ENCODE peak calls at places on chromosomes 4 and X, in eight cellular contexts. Q is left ventricle myocardium inferior, M is gastrocnemius medialis, G is transverse colon, T is pancreas, D is GM20000, K is ovary, O is MCF 10A. F is an unnamed sample.

GRCh38 chr4:38523524-38524448 is 140.2 kb upstream of the KLF3 start:
- DNase-seq in Q (no peak), M (no peak), G (no peak), D (peak), T (no peak), O (no peak), K (no peak), F (no peak)

GRCh38 chrX:47209508-47210238 is 8.8 kb upstream of the CDK16 start:
- DNase-seq in G (no peak), K (no peak), O (no peak), D (no peak), M (peak), T (no peak), Q (peak), F (no peak)

GRCh38 chr4:174873931-174874330 is 44.2 kb upstream of the ADAM29 start:
- DNase-seq in G (no peak), M (no peak), O (peak), Q (no peak), T (no peak), K (no peak), D (peak), F (no peak)

GRCh38 chrX:38006778-38007177 is 425 bp downstream of the SYTL5 start:
- DNase-seq in G (no peak), K (no peak), D (no peak), O (no peak), M (no peak), Q (no peak), T (no peak), F (no peak)

GRCh38 chr4:73828945-73829344 is 7.5 kb upstream of the CXCL6 start:
- DNase-seq in K (no peak), M (no peak), D (no peak), Q (no peak), G (no peak), T (no peak), O (peak), F (no peak)

GRCh38 chr4:7435411-7436095 is 823 bp upstream of the PSAPL1 start:
- DNase-seq in G (no peak), M (no peak), Q (no peak), T (no peak), O (no peak), D (no peak), K (no peak), F (no peak)

GRCh38 chr4:184193556-184194525 is 23.8 kb downstream of the ENPP6 start:
- DNase-seq in O (no peak), G (no peak), M (no peak), K (no peak), T (no peak), Q (no peak), D (no peak), F (no peak)

GRCh38 chrX:22323541-22323940 is 50.8 kb downstream of the CBLL2 start:
- DNase-seq in K (no peak), M (no peak), T (no peak), Q (no peak), G (no peak), D (no peak), O (peak), F (no peak)

GRCh38 chrX:25156323-25156722 is 140.6 kb upstream of the ARX start:
- DNase-seq in O (peak), M (no peak), D (no peak), G (no peak), K (no peak), Q (no peak), T (no peak), F (no peak)

GRCh38 chr4:67809502-67809901 is 55.3 kb upstream of the GNRHR start:
- DNase-seq in M (no peak), K (no peak), D (no peak), G (no peak), T (no peak), Q (no peak), O (no peak), F (no peak)

GRCh38 chrX:130055103-130055502 is 55.2 kb downstream of the ELF4 start:
- DNase-seq in T (no peak), O (no peak), M (peak), D (no peak), Q (no peak), G (no peak), K (no peak), F (no peak)

GRCh38 chr4:34371676-34372075 is 1872.6 kb downstream of the ARAP2 start:
- DNase-seq in O (no peak), T (no peak), M (no peak), G (no peak), Q (no peak), D (no peak), K (no peak), F (no peak)

GRCh38 chrX:1440506-1440905 is 12.2 kb downstream of the ASMTL start:
- DNase-seq in Q (no peak), K (no peak), T (no peak), G (no peak), O (no peak), M (peak), D (no peak), F (no peak)

GRCh38 chrX:154750301-154751120 is at the start of gene GAB3:
- DNase-seq in M (no peak), Q (peak), G (peak), K (no peak), D (peak), O (no peak), T (no peak), F (peak)

GRCh38 chr4:138222041-138222440 is 20.1 kb downstream of the SLC7A11 start:
- DNase-seq in D (no peak), T (peak), Q (no peak), G (no peak), O (peak), M (no peak), K (no peak), F (peak)

GRCh38 chr4:2714071-2714770 is 41.9 kb downstream of the TNIP2 start:
- DNase-seq in D (no peak), G (no peak), K (no peak), M (peak), Q (peak), O (no peak), T (peak), F (peak)

GRCh38 chr4:138734746-138735145 is 280.8 kb upstream of the NOCT start:
- DNase-seq in K (no peak), O (peak), D (no peak), Q (no peak), M (no peak), T (no peak), G (no peak), F (no peak)

GRCh38 chrX:55057691-55058249 is 17.1 kb upstream of the PAGE2B start:
- DNase-seq in M (no peak), K (no peak), T (no peak), G (no peak), D (peak), Q (no peak), O (peak), F (peak)

GRCh38 chr4:100240008-100240407 is 49.7 kb upstream of the DDIT4L start:
- DNase-seq in M (no peak), O (no peak), Q (peak), D (no peak), G (no peak), T (no peak), K (no peak), F (no peak)

GRCh38 chrX:153946910-153947769 is 2.7 kb upstream of the RENBP start:
- DNase-seq in K (peak), M (peak), Q (peak), T (peak), D (peak), G (peak), O (peak), F (peak)

GRCh38 chrX:16212024-16212423 is 44.7 kb downstream of the MAGEB17 start:
- DNase-seq in T (no peak), Q (no peak), K (no peak), G (no peak), M (no peak), O (peak), D (no peak), F (no peak)

GRCh38 chrX:45714864-45715263 is 514.2 kb upstream of the DIPK2B start:
- DNase-seq in G (peak), K (no peak), T (no peak), D (peak), O (peak), Q (no peak), M (no peak), F (peak)

GRCh38 chr4:168667397-168667796 is 170.5 kb downstream of the PALLD start:
- DNase-seq in T (no peak), Q (no peak), M (no peak), O (no peak), K (no peak), G (no peak), D (no peak), F (no peak)

GRCh38 chr4:185535818-185536729 is 767 bp upstream of the PDLIM3 start:
- DNase-seq in Q (peak), T (no peak), D (no peak), K (peak), O (peak), M (peak), G (peak), F (peak)

GRCh38 chr4:41889328-41889727 is 45.9 kb upstream of the TMEM33 start:
- DNase-seq in K (no peak), T (no peak), Q (no peak), G (no peak), D (no peak), O (peak), M (no peak), F (no peak)

GRCh38 chr4:55395529-55396304 is at the start of gene TMEM165:
- DNase-seq in O (peak), D (peak), G (peak), Q (peak), M (peak), K (peak), T (peak), F (peak)

GRCh38 chr4:7395635-7396034 is 39.1 kb downstream of the PSAPL1 start:
- DNase-seq in M (no peak), T (no peak), G (no peak), Q (no peak), O (no peak), K (no peak), D (no peak), F (no peak)

GRCh38 chr4:156472624-156473023 is 499.0 kb downstream of the PDGFC start:
- DNase-seq in T (no peak), O (no peak), K (no peak), G (no peak), D (no peak), M (no peak), Q (no peak), F (no peak)

GRCh38 chr4:16508968-16509367 is 282.7 kb upstream of the TAPT1 start:
- DNase-seq in K (no peak), Q (no peak), T (no peak), G (no peak), M (no peak), O (no peak), D (no peak), F (no peak)
- TF ChIP-seq CTCF in K (no peak), Q (no peak), T (no peak), G (no peak), M (no peak), O (peak), D (no peak), F (peak)

GRCh38 chr4:159768011-159768410 is 665.1 kb downstream of the RAPGEF2 start:
- DNase-seq in T (no peak), D (no peak), K (no peak), O (no peak), M (no peak), G (no peak), Q (no peak), F (no peak)

GRCh38 chr4:159762672-159763071 is 659.8 kb downstream of the RAPGEF2 start:
- DNase-seq in D (no peak), M (no peak), G (no peak), O (no peak), T (no peak), K (no peak), Q (no peak), F (no peak)

GRCh38 chr4:159765402-159765801 is 662.5 kb downstream of the RAPGEF2 start:
- DNase-seq in M (no peak), G (no peak), T (no peak), Q (no peak), D (no peak), O (no peak), K (no peak), F (no peak)

GRCh38 chr4:159766241-159766640 is 663.4 kb downstream of the RAPGEF2 start:
- DNase-seq in Q (no peak), D (no peak), O (no peak), G (no peak), T (no peak), M (no peak), K (no peak), F (no peak)

DNA sequence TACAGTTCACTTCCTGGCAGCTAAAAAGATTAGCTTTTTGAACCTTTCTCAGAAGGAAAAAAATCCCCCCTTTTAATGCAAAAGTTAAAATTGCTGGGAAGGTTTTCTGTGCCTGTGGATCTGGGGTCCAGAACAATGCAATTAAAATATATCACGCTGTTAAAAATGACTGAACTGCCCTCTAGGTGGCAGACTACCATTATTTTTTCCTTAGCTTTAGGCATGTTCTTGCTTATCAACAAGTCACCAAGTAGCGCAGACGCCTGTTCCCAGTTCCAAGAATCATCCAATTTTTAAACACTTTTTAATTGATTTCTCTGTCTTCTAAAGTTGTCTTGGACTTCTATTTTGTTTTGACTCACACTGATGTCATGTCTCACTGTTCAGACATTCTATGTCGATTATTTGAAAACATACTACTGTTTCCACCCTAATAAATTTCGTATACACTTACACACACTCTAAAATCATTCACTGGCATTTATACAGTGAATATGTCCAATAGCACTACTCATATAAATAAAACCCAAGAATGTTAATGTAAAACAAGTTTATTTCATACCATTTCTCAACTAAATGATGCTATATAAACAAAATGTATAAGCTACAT is 661.6 kb downstream of the RAPGEF2 start:
- DNase-seq in T (peak), M (no peak), O (peak), D (peak), K (no peak), G (no peak), Q (no peak), F (no peak)
- TF ChIP-seq CTCF in T (peak), M (no peak), O (peak), D (peak), K (no peak), G (peak), Q (peak), F (peak)

GRCh38 chrX:82219129-82219528 is 1017.2 kb downstream of the SH3BGRL start:
- DNase-seq in M (no peak), K (no peak), Q (no peak), O (no peak), G (no peak), T (no peak), D (no peak), F (no peak)

GRCh38 chrX:82218361-82218760 is 1016.5 kb downstream of the SH3BGRL start:
- DNase-seq in M (no peak), D (peak), O (peak), G (no peak), Q (no peak), T (no peak), K (no peak), F (no peak)
- TF ChIP-seq CTCF in M (no peak), D (no peak), O (peak), G (peak), Q (no peak), T (peak), K (no peak), F (no peak)

GRCh38 chrX:128816919-128817318 is 706.4 kb downstream of the SMARCA1 start:
- DNase-seq in O (peak), T (no peak), D (no peak), K (no peak), G (no peak), M (no peak), Q (no peak), F (no peak)
- TF ChIP-seq CTCF in O (peak), T (peak), D (peak), K (no peak), G (peak), M (no peak), Q (peak), F (peak)

GRCh38 chr4:93897559-93897958 is 69.0 kb downstream of the ATOH1 start:
- DNase-seq in T (no peak), Q (no peak), G (no peak), D (peak), O (peak), M (no peak), K (no peak), F (no peak)
- TF ChIP-seq CTCF in T (no peak), Q (peak), G (peak), D (no peak), O (peak), M (no peak), K (no peak), F (no peak)

GRCh38 chr4:145061325-145061920 is 36.6 kb downstream of the ANAPC10 start:
- DNase-seq in T (no peak), G (no peak), Q (no peak), M (no peak), D (peak), K (no peak), O (peak), F (no peak)
- TF ChIP-seq CTCF in T (peak), G (peak), Q (peak), M (no peak), D (no peak), K (peak), O (peak), F (no peak)

GRCh38 chr4:70913947-70914445 is 11.8 kb downstream of the MOB1B start:
- DNase-seq in O (no peak), D (no peak), M (no peak), T (no peak), Q (no peak), G (no peak), K (no peak), F (no peak)
- TF ChIP-seq CTCF in O (no peak), D (no peak), M (no peak), T (no peak), Q (no peak), G (no peak), K (no peak), F (no peak)

GRCh38 chrX:107678957-107679740 is 50.8 kb downstream of the PRPS1 start:
- DNase-seq in D (no peak), M (peak), G (peak), Q (peak), T (no peak), O (peak), K (peak), F (peak)
- TF ChIP-seq CTCF in D (no peak), M (no peak), G (no peak), Q (no peak), T (no peak), O (no peak), K (no peak), F (no peak)